ENCODE peak calls at places on chromosomes 7 and 10, in eight cellular contexts. F, S, D, R, U, G, Y and Q are unnamed samples.

GRCh38 chr7:130084037-130084875 is 13.9 kb downstream of the KLHDC10 start:
- DNase-seq in F (no peak), S (no peak), D (no peak), R (no peak), U (no peak), G (no peak), Y (no peak), Q (peak; percentile 5)

GRCh38 chr7:74104702-74105101 is 21.1 kb downstream of the LIMK1 start:
- DNase-seq in F (no peak), S (no peak), D (peak; percentile 68), R (no peak), U (no peak), G (no peak), Y (no peak), Q (no peak)

GRCh38 chr10:79981673-79982485 is 33.0 kb upstream of the SFTPD start:
- DNase-seq in F (peak; percentile 52), S (peak; percentile 19), D (peak; percentile 60), R (peak; percentile 80), U (no peak), G (no peak), Y (peak; percentile 59), Q (peak; percentile 83)

GRCh38 chr10:62348029-62348428 is 26.1 kb upstream of the ZNF365 start:
- DNase-seq in F (no peak), S (peak; percentile 38), D (no peak), R (no peak), U (no peak), G (no peak), Y (no peak), Q (no peak)

GRCh38 chr7:144812379-144813283 is 23.2 kb downstream of the TPK1 start:
- DNase-seq in F (no peak), S (no peak), D (no peak), R (no peak), U (peak; percentile 43), G (no peak), Y (no peak), Q (no peak)

GRCh38 chr7:76074972-76075370 is 27.1 kb downstream of the MDH2 start:
- DNase-seq in F (no peak), S (no peak), D (peak; percentile 51), R (no peak), U (no peak), G (no peak), Y (no peak), Q (no peak)

GRCh38 chr7:142381727-142382409 is 124.0 kb upstream of the PRSS58 start:
- DNase-seq in F (no peak), S (no peak), D (no peak), R (no peak), U (no peak), G (no peak), Y (peak; percentile 67), Q (no peak)

GRCh38 chr10:34305189-34305588 is 509.9 kb downstream of the PARD3 start:
- DNase-seq in F (no peak), S (no peak), D (no peak), R (peak; percentile 82), U (no peak), G (peak; percentile 3), Y (no peak), Q (peak; percentile 17)

GRCh38 chr10:33460461-33461294 is 126.2 kb upstream of the NRP1 start:
- DNase-seq in F (peak; percentile 67), S (peak; percentile 71), D (peak; percentile 5), R (peak; percentile 33), U (no peak), G (no peak), Y (no peak), Q (no peak)

GRCh38 chr10:110794808-110795207 is 76.9 kb upstream of the PDCD4 start:
- DNase-seq in F (peak; percentile 73), S (no peak), D (no peak), R (no peak), U (no peak), G (peak; percentile 22), Y (peak; percentile 90), Q (peak; percentile 96)

GRCh38 chr7:8125680-8126444 is 136.1 kb downstream of the ICA1 start:
- DNase-seq in F (no peak), S (no peak), D (no peak), R (no peak), U (peak; percentile 61), G (no peak), Y (no peak), Q (no peak)

GRCh38 chr10:66252986-66253385 is 672.9 kb upstream of the LRRTM3 start:
- DNase-seq in F (no peak), S (no peak), D (no peak), R (no peak), U (no peak), G (no peak), Y (no peak), Q (no peak)

GRCh38 chr7:112965506-112965905 is 121.1 kb downstream of the GPR85 start:
- DNase-seq in F (no peak), S (no peak), D (no peak), R (no peak), U (no peak), G (no peak), Y (no peak), Q (no peak)

GRCh38 chr7:83876593-83876992 is 227.7 kb upstream of the SEMA3E start:
- DNase-seq in F (no peak), S (peak; percentile 34), D (peak; percentile 8), R (no peak), U (no peak), G (no peak), Y (no peak), Q (no peak)

GRCh38 chr10:78775891-78776290 is 292.9 kb upstream of the ZMIZ1 start:
- DNase-seq in F (no peak), S (no peak), D (no peak), R (no peak), U (no peak), G (no peak), Y (no peak), Q (peak; percentile 33)

GRCh38 chr10:44981172-44982113 is 2.8 kb upstream of the DEPP1 start:
- DNase-seq in F (no peak), S (peak; percentile 91), D (peak; percentile 92), R (peak; percentile 70), U (no peak), G (no peak), Y (no peak), Q (peak; percentile 10)

GRCh38 chr7:90910136-90910535 is 314.0 kb downstream of the CDK14 start:
- DNase-seq in F (no peak), S (no peak), D (peak; percentile 2), R (no peak), U (no peak), G (no peak), Y (no peak), Q (no peak)

GRCh38 chr7:66974986-66975590 is 20.3 kb downstream of the SBDS start:
- DNase-seq in F (no peak), S (no peak), D (peak; percentile 49), R (no peak), U (no peak), G (no peak), Y (peak; percentile 0), Q (no peak)

GRCh38 chr10:96556003-96556402 is 30.8 kb downstream of the TM9SF3 start:
- DNase-seq in F (no peak), S (peak; percentile 25), D (peak; percentile 10), R (peak; percentile 20), U (no peak), G (no peak), Y (peak; percentile 5), Q (peak; percentile 25)

GRCh38 chr7:74479961-74480829 is 26.5 kb downstream of the GTF2IRD1 start:
- DNase-seq in F (peak; percentile 85), S (peak; percentile 91), D (peak; percentile 83), R (peak; percentile 84), U (no peak), G (peak; percentile 62), Y (no peak), Q (peak; percentile 39)

GRCh38 chr7:128121731-128122576 is 90.7 kb upstream of the LRRC4 start:
- DNase-seq in F (peak; percentile 37), S (no peak), D (no peak), R (no peak), U (no peak), G (no peak), Y (no peak), Q (no peak)

GRCh38 chr7:140334341-140335057 is 63.8 kb downstream of the SLC37A3 start:
- DNase-seq in F (no peak), S (no peak), D (no peak), R (no peak), U (no peak), G (no peak), Y (no peak), Q (no peak)

GRCh38 chr10:80896076-80896475 is 358.4 kb downstream of the SH2D4B start:
- DNase-seq in F (no peak), S (no peak), D (no peak), R (no peak), U (no peak), G (no peak), Y (no peak), Q (no peak)

GRCh38 chr10:71212249-71213126 is at the start of gene UNC5B:
- DNase-seq in F (peak; percentile 93), S (peak; percentile 81), D (peak; percentile 65), R (peak; percentile 96), U (no peak), G (peak; percentile 40), Y (peak; percentile 80), Q (peak; percentile 78)